ENCODE peak calls at places on chromosomes 3 and 15, in seven cellular contexts. One of them, this sample, is unnamed.

GRCh38 chr3:151568095-151568685 is 107.3 kb upstream of the IGSF10 start:
- DNase-seq in tibial artery: no peak
- DNase-seq in right lobe of liver: no peak
- DNase-seq in NCI-H748 treated with DMSO at 0.1 percent for 48 hours: peak
- DNase-seq in H54: no peak
- DNase-seq in hepatic stellate cell: no peak
- DNase-seq in activated naive CD8-positive, alpha-beta T cell treated with anti-CD3 and anti-CD28 coated beads, Interleukin-2, amount 10 ng/mL, durations not matched to agents 7 days and 5 days: no peak
- DNase-seq in this sample: no peak

GRCh38 chr3:140922634-140923033 is 19.0 kb upstream of the SLC25A36 start:
- DNase-seq in tibial artery: no peak
- DNase-seq in right lobe of liver: no peak
- DNase-seq in NCI-H748 treated with DMSO at 0.1 percent for 48 hours: no peak
- DNase-seq in H54: peak
- DNase-seq in hepatic stellate cell: peak
- DNase-seq in activated naive CD8-positive, alpha-beta T cell treated with anti-CD3 and anti-CD28 coated beads, Interleukin-2, amount 10 ng/mL, durations not matched to agents 7 days and 5 days: no peak
- DNase-seq in this sample: peak

GRCh38 chr15:67196672-67197363 is 57.6 kb downstream of the AAGAB start:
- DNase-seq in tibial artery: no peak
- DNase-seq in right lobe of liver: no peak
- DNase-seq in NCI-H748 treated with DMSO at 0.1 percent for 48 hours: no peak
- DNase-seq in H54: peak
- DNase-seq in hepatic stellate cell: peak
- DNase-seq in activated naive CD8-positive, alpha-beta T cell treated with anti-CD3 and anti-CD28 coated beads, Interleukin-2, amount 10 ng/mL, durations not matched to agents 7 days and 5 days: no peak
- DNase-seq in this sample: peak

GRCh38 chr3:127409421-127410136 is 121.7 kb upstream of the PRR20G start:
- DNase-seq in tibial artery: no peak
- DNase-seq in right lobe of liver: no peak
- DNase-seq in NCI-H748 treated with DMSO at 0.1 percent for 48 hours: no peak
- DNase-seq in H54: no peak
- DNase-seq in hepatic stellate cell: no peak
- DNase-seq in activated naive CD8-positive, alpha-beta T cell treated with anti-CD3 and anti-CD28 coated beads, Interleukin-2, amount 10 ng/mL, durations not matched to agents 7 days and 5 days: no peak
- DNase-seq in this sample: no peak

GRCh38 chr15:99495430-99496301 is 70.1 kb upstream of the MEF2A start:
- DNase-seq in tibial artery: no peak
- DNase-seq in right lobe of liver: no peak
- DNase-seq in NCI-H748 treated with DMSO at 0.1 percent for 48 hours: no peak
- DNase-seq in H54: no peak
- DNase-seq in hepatic stellate cell: no peak
- DNase-seq in activated naive CD8-positive, alpha-beta T cell treated with anti-CD3 and anti-CD28 coated beads, Interleukin-2, amount 10 ng/mL, durations not matched to agents 7 days and 5 days: peak
- DNase-seq in this sample: no peak

GRCh38 chr15:90315276-90315982 is 36.7 kb upstream of the ZNF774 start:
- DNase-seq in tibial artery: peak
- DNase-seq in right lobe of liver: peak
- DNase-seq in NCI-H748 treated with DMSO at 0.1 percent for 48 hours: no peak
- DNase-seq in H54: no peak
- DNase-seq in hepatic stellate cell: peak
- DNase-seq in activated naive CD8-positive, alpha-beta T cell treated with anti-CD3 and anti-CD28 coated beads, Interleukin-2, amount 10 ng/mL, durations not matched to agents 7 days and 5 days: no peak
- DNase-seq in this sample: peak

GRCh38 chr3:156359337-156359736 is 195.6 kb downstream of the SSR3 start:
- DNase-seq in tibial artery: no peak
- DNase-seq in right lobe of liver: no peak
- DNase-seq in NCI-H748 treated with DMSO at 0.1 percent for 48 hours: no peak
- DNase-seq in H54: no peak
- DNase-seq in hepatic stellate cell: no peak
- DNase-seq in activated naive CD8-positive, alpha-beta T cell treated with anti-CD3 and anti-CD28 coated beads, Interleukin-2, amount 10 ng/mL, durations not matched to agents 7 days and 5 days: no peak
- DNase-seq in this sample: no peak

GRCh38 chr15:48644827-48645557 is 517 bp downstream of the FBN1 start:
- DNase-seq in tibial artery: peak
- DNase-seq in right lobe of liver: peak
- DNase-seq in NCI-H748 treated with DMSO at 0.1 percent for 48 hours: no peak
- DNase-seq in H54: peak
- DNase-seq in hepatic stellate cell: peak
- DNase-seq in activated naive CD8-positive, alpha-beta T cell treated with anti-CD3 and anti-CD28 coated beads, Interleukin-2, amount 10 ng/mL, durations not matched to agents 7 days and 5 days: peak
- DNase-seq in this sample: peak

GRCh38 chr3:120094776-120095225 is 554 bp upstream of the GSK3B start:
- DNase-seq in tibial artery: peak
- DNase-seq in right lobe of liver: peak
- DNase-seq in NCI-H748 treated with DMSO at 0.1 percent for 48 hours: peak
- DNase-seq in H54: peak
- DNase-seq in hepatic stellate cell: peak
- DNase-seq in activated naive CD8-positive, alpha-beta T cell treated with anti-CD3 and anti-CD28 coated beads, Interleukin-2, amount 10 ng/mL, durations not matched to agents 7 days and 5 days: peak
- DNase-seq in this sample: peak

GRCh38 chr15:29451201-29451781 is 181.7 kb upstream of the NSMCE3 start:
- DNase-seq in tibial artery: no peak
- DNase-seq in right lobe of liver: peak
- DNase-seq in NCI-H748 treated with DMSO at 0.1 percent for 48 hours: no peak
- DNase-seq in H54: no peak
- DNase-seq in hepatic stellate cell: no peak
- DNase-seq in activated naive CD8-positive, alpha-beta T cell treated with anti-CD3 and anti-CD28 coated beads, Interleukin-2, amount 10 ng/mL, durations not matched to agents 7 days and 5 days: no peak
- DNase-seq in this sample: no peak

GRCh38 chr15:81117581-81117980 is 16.5 kb upstream of the CFAP161 start:
- DNase-seq in tibial artery: no peak
- DNase-seq in right lobe of liver: no peak
- DNase-seq in NCI-H748 treated with DMSO at 0.1 percent for 48 hours: no peak
- DNase-seq in H54: no peak
- DNase-seq in hepatic stellate cell: no peak
- DNase-seq in activated naive CD8-positive, alpha-beta T cell treated with anti-CD3 and anti-CD28 coated beads, Interleukin-2, amount 10 ng/mL, durations not matched to agents 7 days and 5 days: no peak
- DNase-seq in this sample: no peak

GRCh38 chr3:183193762-183194701 is 31.5 kb upstream of the LAMP3 start:
- DNase-seq in tibial artery: no peak
- DNase-seq in right lobe of liver: no peak
- DNase-seq in NCI-H748 treated with DMSO at 0.1 percent for 48 hours: peak
- DNase-seq in H54: no peak
- DNase-seq in hepatic stellate cell: no peak
- DNase-seq in activated naive CD8-positive, alpha-beta T cell treated with anti-CD3 and anti-CD28 coated beads, Interleukin-2, amount 10 ng/mL, durations not matched to agents 7 days and 5 days: no peak
- DNase-seq in this sample: no peak

GRCh38 chr15:58241872-58242271 is 103.7 kb downstream of the AQP9 start:
- DNase-seq in tibial artery: no peak
- DNase-seq in right lobe of liver: no peak
- DNase-seq in NCI-H748 treated with DMSO at 0.1 percent for 48 hours: peak
- DNase-seq in H54: no peak
- DNase-seq in hepatic stellate cell: no peak
- DNase-seq in activated naive CD8-positive, alpha-beta T cell treated with anti-CD3 and anti-CD28 coated beads, Interleukin-2, amount 10 ng/mL, durations not matched to agents 7 days and 5 days: no peak
- DNase-seq in this sample: no peak

GRCh38 chr15:41851167-41851523 is 12.5 kb downstream of the PLA2G4B start:
- DNase-seq in tibial artery: no peak
- DNase-seq in right lobe of liver: no peak
- DNase-seq in NCI-H748 treated with DMSO at 0.1 percent for 48 hours: no peak
- DNase-seq in H54: no peak
- DNase-seq in hepatic stellate cell: no peak
- DNase-seq in activated naive CD8-positive, alpha-beta T cell treated with anti-CD3 and anti-CD28 coated beads, Interleukin-2, amount 10 ng/mL, durations not matched to agents 7 days and 5 days: no peak
- DNase-seq in this sample: no peak

GRCh38 chr3:124217542-124217941 is 225.6 kb upstream of the ROPN1 start:
- DNase-seq in tibial artery: peak
- DNase-seq in right lobe of liver: peak
- DNase-seq in NCI-H748 treated with DMSO at 0.1 percent for 48 hours: no peak
- DNase-seq in H54: peak
- DNase-seq in hepatic stellate cell: peak
- DNase-seq in activated naive CD8-positive, alpha-beta T cell treated with anti-CD3 and anti-CD28 coated beads, Interleukin-2, amount 10 ng/mL, durations not matched to agents 7 days and 5 days: peak
- DNase-seq in this sample: peak

GRCh38 chr3:146469206-146470017 is at the start of gene PLSCR2:
- DNase-seq in tibial artery: no peak
- DNase-seq in right lobe of liver: peak
- DNase-seq in NCI-H748 treated with DMSO at 0.1 percent for 48 hours: no peak
- DNase-seq in H54: no peak
- DNase-seq in hepatic stellate cell: no peak
- DNase-seq in activated naive CD8-positive, alpha-beta T cell treated with anti-CD3 and anti-CD28 coated beads, Interleukin-2, amount 10 ng/mL, durations not matched to agents 7 days and 5 days: peak
- DNase-seq in this sample: peak

GRCh38 chr3:19439944-19440343 is 291.6 kb downstream of the KCNH8 start:
- DNase-seq in tibial artery: no peak
- DNase-seq in right lobe of liver: no peak
- DNase-seq in NCI-H748 treated with DMSO at 0.1 percent for 48 hours: no peak
- DNase-seq in H54: no peak
- DNase-seq in hepatic stellate cell: no peak
- DNase-seq in activated naive CD8-positive, alpha-beta T cell treated with anti-CD3 and anti-CD28 coated beads, Interleukin-2, amount 10 ng/mL, durations not matched to agents 7 days and 5 days: no peak
- DNase-seq in this sample: no peak

GRCh38 chr15:59762558-59762957 is 73.4 kb upstream of the BNIP2 start:
- DNase-seq in tibial artery: no peak
- DNase-seq in right lobe of liver: no peak
- DNase-seq in NCI-H748 treated with DMSO at 0.1 percent for 48 hours: no peak
- DNase-seq in H54: no peak
- DNase-seq in hepatic stellate cell: no peak
- DNase-seq in activated naive CD8-positive, alpha-beta T cell treated with anti-CD3 and anti-CD28 coated beads, Interleukin-2, amount 10 ng/mL, durations not matched to agents 7 days and 5 days: no peak
- DNase-seq in this sample: no peak

GRCh38 chr15:42153874-42154575 is 2.4 kb downstream of the PLA2G4F start:
- DNase-seq in tibial artery: no peak
- DNase-seq in right lobe of liver: peak
- DNase-seq in NCI-H748 treated with DMSO at 0.1 percent for 48 hours: no peak
- DNase-seq in H54: no peak
- DNase-seq in hepatic stellate cell: no peak
- DNase-seq in activated naive CD8-positive, alpha-beta T cell treated with anti-CD3 and anti-CD28 coated beads, Interleukin-2, amount 10 ng/mL, durations not matched to agents 7 days and 5 days: no peak
- DNase-seq in this sample: no peak

GRCh38 chr3:46660543-46661523 is 32.6 kb downstream of the ALS2CL start:
- DNase-seq in tibial artery: no peak
- DNase-seq in right lobe of liver: peak
- DNase-seq in NCI-H748 treated with DMSO at 0.1 percent for 48 hours: no peak
- DNase-seq in H54: no peak
- DNase-seq in hepatic stellate cell: peak
- DNase-seq in activated naive CD8-positive, alpha-beta T cell treated with anti-CD3 and anti-CD28 coated beads, Interleukin-2, amount 10 ng/mL, durations not matched to agents 7 days and 5 days: no peak
- DNase-seq in this sample: no peak

GRCh38 chr15:89143503-89144162 is 55.4 kb downstream of the ABHD2 start:
- DNase-seq in tibial artery: no peak
- DNase-seq in right lobe of liver: no peak
- DNase-seq in NCI-H748 treated with DMSO at 0.1 percent for 48 hours: no peak
- DNase-seq in H54: no peak
- DNase-seq in hepatic stellate cell: no peak
- DNase-seq in activated naive CD8-positive, alpha-beta T cell treated with anti-CD3 and anti-CD28 coated beads, Interleukin-2, amount 10 ng/mL, durations not matched to agents 7 days and 5 days: no peak
- DNase-seq in this sample: no peak

GRCh38 chr3:48957006-48957705 is 32.9 kb upstream of the P4HTM start:
- DNase-seq in tibial artery: no peak
- DNase-seq in right lobe of liver: peak
- DNase-seq in NCI-H748 treated with DMSO at 0.1 percent for 48 hours: no peak
- DNase-seq in H54: no peak
- DNase-seq in hepatic stellate cell: no peak
- DNase-seq in activated naive CD8-positive, alpha-beta T cell treated with anti-CD3 and anti-CD28 coated beads, Interleukin-2, amount 10 ng/mL, durations not matched to agents 7 days and 5 days: no peak
- DNase-seq in this sample: no peak

GRCh38 chr15:86906406-86906805 is 826.7 kb downstream of the AGBL1 start:
- DNase-seq in tibial artery: no peak
- DNase-seq in right lobe of liver: no peak
- DNase-seq in NCI-H748 treated with DMSO at 0.1 percent for 48 hours: no peak
- DNase-seq in H54: no peak
- DNase-seq in hepatic stellate cell: no peak
- DNase-seq in activated naive CD8-positive, alpha-beta T cell treated with anti-CD3 and anti-CD28 coated beads, Interleukin-2, amount 10 ng/mL, durations not matched to agents 7 days and 5 days: no peak
- DNase-seq in this sample: no peak

GRCh38 chr3:45131201-45131600 is 15.0 kb downstream of the CDCP1 start:
- DNase-seq in tibial artery: no peak
- DNase-seq in right lobe of liver: no peak
- DNase-seq in NCI-H748 treated with DMSO at 0.1 percent for 48 hours: no peak
- DNase-seq in H54: no peak
- DNase-seq in hepatic stellate cell: no peak
- DNase-seq in activated naive CD8-positive, alpha-beta T cell treated with anti-CD3 and anti-CD28 coated beads, Interleukin-2, amount 10 ng/mL, durations not matched to agents 7 days and 5 days: no peak
- DNase-seq in this sample: no peak

GRCh38 chr3:13879946-13880810 is at the start of gene WNT7A:
- DNase-seq in tibial artery: peak
- DNase-seq in right lobe of liver: no peak
- DNase-seq in NCI-H748 treated with DMSO at 0.1 percent for 48 hours: no peak
- DNase-seq in H54: no peak
- DNase-seq in hepatic stellate cell: peak
- DNase-seq in activated naive CD8-positive, alpha-beta T cell treated with anti-CD3 and anti-CD28 coated beads, Interleukin-2, amount 10 ng/mL, durations not matched to agents 7 days and 5 days: peak
- DNase-seq in this sample: peak

GRCh38 chr15:29270976-29271375 is 1.4 kb upstream of the NSMCE3 start:
- DNase-seq in tibial artery: no peak
- DNase-seq in right lobe of liver: no peak
- DNase-seq in NCI-H748 treated with DMSO at 0.1 percent for 48 hours: no peak
- DNase-seq in H54: no peak
- DNase-seq in hepatic stellate cell: no peak
- DNase-seq in activated naive CD8-positive, alpha-beta T cell treated with anti-CD3 and anti-CD28 coated beads, Interleukin-2, amount 10 ng/mL, durations not matched to agents 7 days and 5 days: no peak
- DNase-seq in this sample: no peak